ENCODE peak calls at places on chromosome 5, in nine cellular contexts. T is activated CD4-positive, alpha-beta T cell treated with anti-CD3 and anti-CD28 coated beads for 1 hour; D is T-cell; J is fibroblast of pulmonary artery; S is HTR-8/SVneo; K is RCC 7860; W is CD8-positive, alpha-beta T cell; B is mucosa of gallbladder; I is stimulated activated CD8-positive, alpha-beta memory T cell treated with anti-CD3 and anti-CD28 coated beads, Interleukin-4, amount 100 ng/mL, for 1 hour. H is an unnamed sample.

GRCh38 chr5:476102-476813 is 33.3 kb downstream of the EXOC3 start:
- DNase-seq in S (no peak), T (no peak), B (no peak), I (no peak), D (no peak), J (no peak), K (no peak), W (no peak), H (no peak)

GRCh38 chr5:97670447-97670846 is 487.4 kb upstream of the RIOK2 start:
- DNase-seq in S (no peak), D (no peak), W (no peak), B (no peak), I (no peak), K (no peak), T (no peak), J (peak; percentile 8), H (no peak)

GRCh38 chr5:58013542-58014258 is 446.2 kb downstream of the PLK2 start:
- DNase-seq in I (no peak), W (no peak), J (no peak), S (no peak), B (no peak), T (no peak), D (no peak), K (no peak), H (no peak)

GRCh38 chr5:87390075-87390474 is 22.7 kb downstream of the CCNH start:
- DNase-seq in W (no peak), T (no peak), S (no peak), J (no peak), D (no peak), K (no peak), B (no peak), I (no peak), H (no peak)

GRCh38 chr5:37075399-37075950 is 173.7 kb downstream of the CPLANE1 start:
- DNase-seq in D (no peak), B (no peak), J (peak; percentile 47), S (no peak), K (no peak), T (no peak), W (no peak), I (no peak), H (no peak)

GRCh38 chr5:42404366-42404765 is 18.9 kb upstream of the GHR start:
- DNase-seq in S (no peak), K (no peak), D (no peak), I (no peak), B (no peak), J (peak; percentile 24), W (no peak), T (no peak), H (no peak)

GRCh38 chr5:170736966-170737365 is 46.6 kb upstream of the GABRP start:
- DNase-seq in I (no peak), D (no peak), W (no peak), T (no peak), S (no peak), K (no peak), J (no peak), B (no peak), H (no peak)

GRCh38 chr5:179129607-179130071 is 69.5 kb downstream of the ZNF354C start:
- DNase-seq in T (no peak), B (no peak), K (no peak), I (no peak), W (no peak), S (no peak), J (no peak), D (no peak), H (no peak)

GRCh38 chr5:82387041-82387818 is 109.1 kb upstream of the RPS23 start:
- DNase-seq in I (no peak), S (no peak), B (peak; percentile 18), D (no peak), K (no peak), J (peak; percentile 61), W (no peak), T (no peak), H (no peak)

GRCh38 chr5:82018462-82018861 is 46.6 kb downstream of the ATG10 start:
- DNase-seq in D (no peak), T (no peak), W (no peak), S (no peak), B (no peak), K (no peak), J (peak; percentile 6), I (no peak), H (no peak)

GRCh38 chr5:17604951-17605350 is 968 bp downstream of the TAF11L11 start:
- DNase-seq in J (no peak), T (no peak), D (no peak), K (no peak), B (no peak), I (no peak), W (no peak), S (no peak), H (no peak)

GRCh38 chr5:60334281-60334713 is 365.7 kb downstream of the DEPDC1B start:
- DNase-seq in I (no peak), J (peak; percentile 75), D (no peak), S (peak; percentile 59), K (peak; percentile 5), W (no peak), B (no peak), T (no peak), H (no peak)

GRCh38 chr5:134459491-134459890 is 47.8 kb upstream of the CDKN2AIPNL start:
- DNase-seq in W (no peak), J (no peak), B (no peak), D (no peak), I (no peak), S (no peak), T (no peak), K (no peak), H (no peak)

GRCh38 chr5:172641359-172642045 is 439 bp downstream of the NEURL1B start:
- DNase-seq in W (no peak), J (no peak), I (no peak), B (no peak), S (peak; percentile 50), T (no peak), D (no peak), K (no peak), H (no peak)

GRCh38 chr5:135615581-135616260 is 36.9 kb upstream of the CXCL14 start:
- DNase-seq in J (peak; percentile 0), I (no peak), B (no peak), W (no peak), T (no peak), K (no peak), D (no peak), S (no peak), H (no peak)

GRCh38 chr5:2334686-2335085 is 416.8 kb downstream of the IRX2 start:
- DNase-seq in S (no peak), D (no peak), J (no peak), W (no peak), I (no peak), T (no peak), K (no peak), B (no peak), H (no peak)

GRCh38 chr5:127909078-127909477 is 174.5 kb upstream of the SLC12A2 start:
- DNase-seq in W (no peak), B (no peak), S (peak; percentile 18), I (no peak), K (peak; percentile 36), J (peak; percentile 75), D (no peak), T (no peak), H (no peak)

GRCh38 chr5:50730336-50730735 is 63.9 kb downstream of the PARP8 start:
- DNase-seq in W (no peak), B (no peak), I (no peak), T (no peak), J (no peak), D (no peak), K (no peak), S (no peak), H (no peak)

GRCh38 chr5:132506094-132506692 is 15.6 kb upstream of the IRF1 start:
- DNase-seq in T (no peak), J (peak; percentile 91), S (peak; percentile 74), K (no peak), I (no peak), B (peak; percentile 52), D (no peak), W (no peak), H (no peak)

GRCh38 chr5:159061186-159061796 is 38.4 kb downstream of the EBF1 start:
- DNase-seq in D (no peak), B (no peak), K (no peak), T (no peak), I (no peak), J (peak; percentile 75), S (peak; percentile 12), W (no peak), H (no peak)

GRCh38 chr5:57307516-57307915 is 133.7 kb downstream of the GPBP1 start:
- DNase-seq in I (no peak), S (no peak), T (no peak), J (no peak), W (no peak), K (no peak), D (no peak), B (no peak), H (no peak)

GRCh38 chr5:129951039-129951438 is 46.8 kb downstream of the CHSY3 start:
- DNase-seq in D (no peak), J (no peak), W (no peak), K (no peak), B (no peak), I (no peak), T (no peak), S (no peak), H (no peak)

GRCh38 chr5:74627511-74628120 is 12.9 kb downstream of the ENC1 start:
- DNase-seq in S (no peak), D (no peak), B (no peak), K (no peak), I (no peak), T (no peak), W (no peak), J (no peak), H (no peak)

GRCh38 chr5:132253008-132253441 is 4.5 kb upstream of the PDLIM4 start:
- DNase-seq in D (no peak), S (no peak), K (no peak), W (no peak), J (no peak), B (no peak), T (no peak), I (no peak), H (no peak)

GRCh38 chr5:153153086-153153485 is 337.4 kb upstream of the GRIA1 start:
- DNase-seq in W (no peak), I (no peak), T (no peak), D (no peak), K (no peak), B (no peak), J (peak; percentile 27), S (no peak), H (no peak)

GRCh38 chr5:170316933-170317332 is 19.4 kb upstream of the LCP2 start:
- DNase-seq in D (no peak), B (no peak), T (no peak), I (no peak), W (no peak), S (no peak), K (no peak), J (no peak), H (no peak)

GRCh38 chr5:606526-607399 is 5.4 kb upstream of the CEP72 start:
- DNase-seq in W (no peak), K (no peak), I (no peak), B (no peak), S (no peak), J (no peak), T (no peak), D (no peak), H (no peak)

GRCh38 chr5:167857321-167857720 is 434.1 kb upstream of the WWC1 start:
- DNase-seq in W (no peak), I (no peak), D (no peak), K (no peak), B (no peak), S (no peak), J (no peak), T (no peak), H (no peak)

GRCh38 chr5:141492168-141492885 is 3.4 kb downstream of the PCDHGC5 start:
- DNase-seq in T (no peak), D (no peak), J (no peak), K (no peak), I (no peak), B (no peak), W (no peak), S (no peak), H (no peak)

GRCh38 chr5:93092349-93093105 is 488.5 kb downstream of the NR2F1-AS1 start:
- DNase-seq in I (no peak), K (no peak), B (no peak), D (no peak), S (no peak), W (no peak), J (peak; percentile 78), T (no peak), H (no peak)

H was measured in activated T-helper 1 cell treated with anti-CD3 and anti-CD28 coated beads, Interleukin-2, amount 50 U/mL, for 16 hours.